ENCODE peak calls at places on chromosome 22, in ten cellular contexts. Q is neuronal stem cell, D is brain microvascular endothelial cell, Y is fibroblast of lung, V is uterus, N is left ventricle myocardium inferior, H is mesendoderm, C is GM23248, S is Karpas-422, K is mesenchymal stem cell. G is an unnamed sample.

GRCh38 chr22:39558254-39558727 is 12.3 kb upstream of the CACNA1I start:
- DNase-seq in Q (no peak), D (no peak), Y (no peak), V (no peak), N (no peak), H (no peak), C (peak; percentile 30), S (no peak), K (no peak), G (no peak)

GRCh38 chr22:21102659-21103267 is 57.0 kb downstream of the LRRC74B start:
- DNase-seq in Q (peak; percentile 81), D (peak; percentile 45), Y (peak; percentile 52), V (peak; percentile 42), N (peak; percentile 66), H (peak; percentile 97), C (peak; percentile 77), S (peak; percentile 88), K (peak; percentile 69), G (peak; percentile 74)

GRCh38 chr22:18152519-18152918 is 2.5 kb downstream of the USP18 start:
- DNase-seq in Q (no peak), D (no peak), Y (no peak), V (no peak), N (no peak), H (no peak), C (no peak), S (no peak), K (no peak), G (no peak)

GRCh38 chr22:26330971-26331625 is 98.0 kb upstream of the ASPHD2 start:
- DNase-seq in Q (peak; percentile 60), D (peak; percentile 32), Y (peak; percentile 19), V (no peak), N (no peak), H (peak; percentile 86), C (peak; percentile 60), S (peak; percentile 89), K (peak; percentile 31), G (no peak)

GRCh38 chr22:36409911-36410756 is 22.4 kb upstream of the MYH9 start:
- DNase-seq in Q (peak; percentile 89), D (no peak), Y (peak; percentile 76), V (peak; percentile 57), N (peak; percentile 75), H (peak; percentile 100), C (no peak), S (no peak), K (peak; percentile 68), G (peak; percentile 96)

GRCh38 chr22:28976588-28976987 is 85.0 kb downstream of the C22orf31 start:
- DNase-seq in Q (no peak), D (peak; percentile 32), Y (peak; percentile 88), V (no peak), N (no peak), H (no peak), C (peak; percentile 90), S (no peak), K (peak; percentile 62), G (no peak)

GRCh38 chr22:46574993-46575914 is 37.8 kb upstream of the CELSR1 start:
- DNase-seq in Q (no peak), D (no peak), Y (no peak), V (no peak), N (peak; percentile 56), H (peak; percentile 91), C (no peak), S (no peak), K (peak; percentile 50), G (peak; percentile 81)

GRCh38 chr22:21963790-21964211 is 11.2 kb upstream of the PPM1F start:
- DNase-seq in Q (no peak), D (no peak), Y (no peak), V (no peak), N (no peak), H (no peak), C (no peak), S (no peak), K (no peak), G (peak; percentile 51)

GRCh38 chr22:19970479-19971275 is 29.1 kb upstream of the TXNRD2 start:
- DNase-seq in Q (peak; percentile 65), D (peak; percentile 30), Y (peak; percentile 35), V (peak; percentile 52), N (peak; percentile 71), H (peak; percentile 58), C (peak; percentile 68), S (peak; percentile 92), K (peak; percentile 59), G (peak; percentile 91)

GRCh38 chr22:19872779-19873137 is 18.1 kb upstream of the GNB1L start:
- DNase-seq in Q (no peak), D (no peak), Y (no peak), V (peak; percentile 12), N (no peak), H (no peak), C (no peak), S (no peak), K (no peak), G (peak; percentile 49)

GRCh38 chr22:32206774-32207758 is 2.2 kb upstream of the RFPL2 start:
- DNase-seq in Q (no peak), D (peak; percentile 2), Y (peak; percentile 6), V (no peak), N (no peak), H (peak; percentile 90), C (peak; percentile 33), S (peak; percentile 71), K (peak; percentile 5), G (peak; percentile 65)

GRCh38 chr22:49845666-49846459 is 7.8 kb upstream of the ZBED4 start:
- DNase-seq in Q (no peak), D (no peak), Y (no peak), V (no peak), N (no peak), H (no peak), C (no peak), S (no peak), K (no peak), G (no peak)

DNA sequence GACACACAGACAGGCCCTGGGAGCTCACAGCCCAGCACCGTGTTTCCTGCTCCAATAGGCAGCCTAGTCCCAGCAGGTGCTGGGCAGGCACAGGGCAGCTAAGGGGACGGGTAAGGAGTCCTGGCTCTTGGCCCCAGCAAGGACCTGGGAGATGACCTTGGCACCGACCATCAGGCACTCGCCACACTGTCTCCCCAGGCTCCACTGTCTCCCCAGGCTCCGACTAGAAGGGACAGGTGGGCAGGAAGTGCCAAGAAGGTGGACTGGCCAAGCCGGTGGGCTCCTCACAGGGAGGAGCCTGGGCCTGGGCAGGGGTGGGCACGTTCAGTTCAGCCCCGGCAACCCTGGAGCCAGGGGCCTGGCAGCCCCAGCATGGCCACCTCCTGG is 193.9 kb downstream of the IGLL1 start:
- DNase-seq in Q (no peak), D (no peak), Y (no peak), V (no peak), N (no peak), H (no peak), C (no peak), S (no peak), K (no peak), G (no peak)
- H3K27ac ChIP-seq in Q (no peak overlapping the region), D (no peak overlapping the region), Y (no peak overlapping the region), V (no peak overlapping the region), N (no peak overlapping the region), H (no peak overlapping the region), C (no peak overlapping the region), S (no peak overlapping the region), K (no peak overlapping the region), G (no peak overlapping the region)

GRCh38 chr22:37753746-37754145 is 54.0 kb upstream of the GCAT start:
- DNase-seq in Q (no peak), D (no peak), Y (peak; percentile 36), V (no peak), N (peak; percentile 44), H (no peak), C (peak; percentile 22), S (no peak), K (no peak), G (no peak)
- H3K27ac ChIP-seq in Q (no peak overlapping the region), D (no peak overlapping the region), Y (peak overlapping the region; percentile 26), V (peak overlapping the region; percentile 95), N (peak overlapping the region; percentile 100), H (no peak overlapping the region), C (peak overlapping the region; percentile 72), S (no peak overlapping the region), K (no peak overlapping the region), G (no peak overlapping the region)

DNA sequence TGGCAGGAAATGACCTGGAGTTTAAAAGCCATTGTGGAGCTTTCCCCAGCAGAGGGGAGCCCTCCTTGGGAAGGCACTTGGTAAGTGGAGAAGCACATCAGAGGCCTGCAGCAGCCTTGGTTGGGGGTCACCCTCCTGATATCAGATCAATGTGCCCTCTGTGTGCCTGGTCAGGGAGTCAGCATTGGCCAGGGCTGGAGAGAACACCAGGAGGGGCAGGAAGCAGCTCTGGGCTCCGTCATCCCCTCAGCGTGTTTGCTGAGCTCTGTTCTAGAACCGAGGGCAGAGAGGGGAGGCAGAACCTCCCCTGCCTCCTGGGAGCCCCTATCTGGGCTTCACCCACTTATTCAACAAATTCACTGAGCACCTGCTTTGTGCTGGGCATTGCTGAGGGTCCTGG is 846.0 kb downstream of the TBC1D22A start:
- DNase-seq in Q (no peak), D (no peak), Y (no peak), V (no peak), N (no peak), H (no peak), C (no peak), S (no peak), K (no peak), G (peak; percentile 17)
- H3K27ac ChIP-seq in Q (no peak overlapping the region), D (no peak overlapping the region), Y (no peak overlapping the region), V (no peak overlapping the region), N (no peak overlapping the region), H (no peak overlapping the region), C (no peak overlapping the region), S (no peak overlapping the region), K (no peak overlapping the region), G (no peak overlapping the region)

GRCh38 chr22:30262917-30263741 is 3.5 kb downstream of the OSM start:
- DNase-seq in Q (peak; percentile 80), D (no peak), Y (peak; percentile 57), V (peak; percentile 74), N (peak; percentile 75), H (peak; percentile 77), C (peak; percentile 68), S (peak; percentile 92), K (peak; percentile 65), G (peak; percentile 78)

GRCh38 chr22:30260682-30261081 is 6.0 kb downstream of the OSM start:
- DNase-seq in Q (no peak), D (no peak), Y (no peak), V (no peak), N (no peak), H (no peak), C (no peak), S (no peak), K (no peak), G (no peak)

GRCh38 chr22:30261134-30261533 is 5.5 kb downstream of the OSM start:
- DNase-seq in Q (no peak), D (no peak), Y (no peak), V (no peak), N (no peak), H (peak; percentile 22), C (no peak), S (no peak), K (peak; percentile 57), G (no peak)

GRCh38 chr22:30263883-30264282 is 2.8 kb downstream of the OSM start:
- DNase-seq in Q (no peak), D (no peak), Y (no peak), V (no peak), N (no peak), H (no peak), C (no peak), S (no peak), K (no peak), G (no peak)

DNA sequence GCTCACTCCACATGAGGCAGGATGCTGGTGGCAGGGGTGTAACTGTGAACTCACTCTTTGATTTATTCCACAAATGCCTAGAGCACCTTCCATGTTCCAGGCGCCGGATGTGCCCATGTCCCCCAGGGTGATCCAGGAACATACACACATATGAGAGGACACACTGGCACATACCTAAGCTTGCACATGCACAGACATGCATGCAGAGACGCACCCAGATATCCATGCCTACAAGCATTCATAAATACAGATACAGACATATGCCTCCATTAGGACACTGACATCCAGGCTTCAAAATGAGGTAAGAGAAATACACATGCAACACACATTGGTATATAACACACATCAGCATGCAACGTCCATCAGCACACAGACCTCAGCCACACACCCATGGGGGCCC is 4.5 kb downstream of the OSM start:
- DNase-seq in Q (no peak), D (no peak), Y (no peak), V (no peak), N (no peak), H (no peak), C (no peak), S (no peak), K (no peak), G (no peak)
- H3K27ac ChIP-seq in Q (no peak overlapping the region), D (no peak overlapping the region), Y (no peak overlapping the region), V (no peak overlapping the region), N (no peak overlapping the region), H (no peak overlapping the region), C (no peak overlapping the region), S (no peak overlapping the region), K (no peak overlapping the region), G (no peak overlapping the region)